ENCODE peak calls at places on chromosomes 2 and 18, in nine cellular contexts. One of them, this sample, is unnamed.

GRCh38 chr2:170823800-170824153 is 7.1 kb downstream of the GAD1 start:
- DNase-seq in astrocyte of the spinal cord: no peak
- DNase-seq in psoas muscle: no peak
- DNase-seq in GM12865: no peak
- DNase-seq in kidney epithelial cell: no peak
- DNase-seq in left lung: no peak
- DNase-seq in astrocyte: no peak
- DNase-seq in stomach: no peak
- DNase-seq in Peyer's patch: no peak
- DNase-seq in this sample: no peak

GRCh38 chr2:24919100-24919976 is 699 bp downstream of the ADCY3 start:
- DNase-seq in psoas muscle: peak; percentile 37
- DNase-seq in Peyer's patch: peak; percentile 63
- DNase-seq in kidney epithelial cell: no peak
- DNase-seq in astrocyte: no peak
- DNase-seq in astrocyte of the spinal cord: no peak
- DNase-seq in GM12865: peak; percentile 68
- DNase-seq in stomach: no peak
- DNase-seq in left lung: no peak
- DNase-seq in this sample: no peak

GRCh38 chr18:53625997-53626599 is 598.4 kb downstream of the MBD2 start:
- DNase-seq in psoas muscle: no peak
- DNase-seq in stomach: no peak
- DNase-seq in GM12865: no peak
- DNase-seq in astrocyte: no peak
- DNase-seq in Peyer's patch: no peak
- DNase-seq in kidney epithelial cell: no peak
- DNase-seq in astrocyte of the spinal cord: no peak
- DNase-seq in left lung: no peak
- DNase-seq in this sample: no peak

GRCh38 chr2:74205586-74205985 is 7.2 kb downstream of the MTHFD2 start:
- DNase-seq in psoas muscle: no peak
- DNase-seq in astrocyte of the spinal cord: no peak
- DNase-seq in Peyer's patch: peak; percentile 66
- DNase-seq in left lung: no peak
- DNase-seq in stomach: peak; percentile 65
- DNase-seq in astrocyte: no peak
- DNase-seq in GM12865: peak; percentile 61
- DNase-seq in kidney epithelial cell: no peak
- DNase-seq in this sample: no peak

GRCh38 chr2:38207168-38207567 is 131.2 kb upstream of the CYP1B1 start:
- DNase-seq in GM12865: no peak
- DNase-seq in astrocyte: peak; percentile 69
- DNase-seq in astrocyte of the spinal cord: peak; percentile 37
- DNase-seq in Peyer's patch: no peak
- DNase-seq in left lung: no peak
- DNase-seq in stomach: no peak
- DNase-seq in psoas muscle: no peak
- DNase-seq in kidney epithelial cell: no peak
- DNase-seq in this sample: no peak

GRCh38 chr2:173996766-173997165 is 31.6 kb upstream of the SP3 start:
- DNase-seq in stomach: no peak
- DNase-seq in Peyer's patch: no peak
- DNase-seq in kidney epithelial cell: no peak
- DNase-seq in left lung: no peak
- DNase-seq in astrocyte of the spinal cord: no peak
- DNase-seq in psoas muscle: no peak
- DNase-seq in GM12865: no peak
- DNase-seq in astrocyte: no peak
- DNase-seq in this sample: no peak

GRCh38 chr2:127733816-127734537 is 32.7 kb downstream of the SFT2D3 start:
- DNase-seq in left lung: no peak
- DNase-seq in Peyer's patch: no peak
- DNase-seq in astrocyte of the spinal cord: peak; percentile 25
- DNase-seq in GM12865: no peak
- DNase-seq in astrocyte: peak; percentile 53
- DNase-seq in psoas muscle: no peak
- DNase-seq in kidney epithelial cell: no peak
- DNase-seq in stomach: no peak
- DNase-seq in this sample: peak; percentile 29

GRCh38 chr2:78707776-78708386 is 317.6 kb upstream of the REG3G start:
- DNase-seq in astrocyte of the spinal cord: no peak
- DNase-seq in psoas muscle: no peak
- DNase-seq in left lung: no peak
- DNase-seq in Peyer's patch: no peak
- DNase-seq in stomach: no peak
- DNase-seq in GM12865: no peak
- DNase-seq in kidney epithelial cell: no peak
- DNase-seq in astrocyte: no peak
- DNase-seq in this sample: no peak

GRCh38 chr2:240902615-240903041 is 3.5 kb upstream of the CROCC2 start:
- DNase-seq in psoas muscle: no peak
- DNase-seq in stomach: no peak
- DNase-seq in astrocyte of the spinal cord: no peak
- DNase-seq in Peyer's patch: no peak
- DNase-seq in astrocyte: no peak
- DNase-seq in kidney epithelial cell: no peak
- DNase-seq in left lung: no peak
- DNase-seq in GM12865: no peak
- DNase-seq in this sample: no peak

GRCh38 chr2:225512873-225513580 is 113.5 kb downstream of the NYAP2 start:
- DNase-seq in astrocyte: peak; percentile 79
- DNase-seq in left lung: no peak
- DNase-seq in Peyer's patch: no peak
- DNase-seq in kidney epithelial cell: no peak
- DNase-seq in psoas muscle: no peak
- DNase-seq in stomach: no peak
- DNase-seq in astrocyte of the spinal cord: peak; percentile 60
- DNase-seq in GM12865: no peak
- DNase-seq in this sample: peak; percentile 40

GRCh38 chr18:23864620-23865019 is 149.9 kb upstream of the TTC39C start:
- DNase-seq in Peyer's patch: no peak
- DNase-seq in psoas muscle: no peak
- DNase-seq in kidney epithelial cell: no peak
- DNase-seq in GM12865: peak; percentile 56
- DNase-seq in left lung: no peak
- DNase-seq in stomach: no peak
- DNase-seq in astrocyte: no peak
- DNase-seq in astrocyte of the spinal cord: no peak
- DNase-seq in this sample: no peak

GRCh38 chr2:189217546-189217945 is 38.0 kb upstream of the COL5A2 start:
- DNase-seq in psoas muscle: no peak
- DNase-seq in astrocyte: peak; percentile 84
- DNase-seq in kidney epithelial cell: no peak
- DNase-seq in stomach: no peak
- DNase-seq in astrocyte of the spinal cord: peak; percentile 89
- DNase-seq in Peyer's patch: no peak
- DNase-seq in left lung: no peak
- DNase-seq in GM12865: no peak
- DNase-seq in this sample: no peak

GRCh38 chr2:15571729-15572128 is 10.6 kb upstream of the NBAS start:
- DNase-seq in GM12865: no peak
- DNase-seq in astrocyte of the spinal cord: no peak
- DNase-seq in psoas muscle: no peak
- DNase-seq in Peyer's patch: no peak
- DNase-seq in astrocyte: no peak
- DNase-seq in kidney epithelial cell: no peak
- DNase-seq in stomach: no peak
- DNase-seq in left lung: no peak
- DNase-seq in this sample: no peak

GRCh38 chr2:170717599-170717963 is 2.4 kb downstream of the SP5 start:
- DNase-seq in astrocyte: no peak
- DNase-seq in kidney epithelial cell: no peak
- DNase-seq in Peyer's patch: no peak
- DNase-seq in left lung: no peak
- DNase-seq in psoas muscle: no peak
- DNase-seq in astrocyte of the spinal cord: no peak
- DNase-seq in stomach: no peak
- DNase-seq in GM12865: no peak
- DNase-seq in this sample: no peak

GRCh38 chr18:33802955-33803354 is 224.9 kb downstream of the ASXL3 start:
- DNase-seq in astrocyte of the spinal cord: no peak
- DNase-seq in psoas muscle: no peak
- DNase-seq in Peyer's patch: peak; percentile 66
- DNase-seq in astrocyte: no peak
- DNase-seq in kidney epithelial cell: no peak
- DNase-seq in stomach: peak; percentile 84
- DNase-seq in GM12865: peak; percentile 4
- DNase-seq in left lung: no peak
- DNase-seq in this sample: no peak

GRCh38 chr2:10880586-10881321 is 31.0 kb upstream of the KCNF1 start:
- DNase-seq in kidney epithelial cell: no peak
- DNase-seq in Peyer's patch: no peak
- DNase-seq in astrocyte of the spinal cord: no peak
- DNase-seq in left lung: no peak
- DNase-seq in psoas muscle: no peak
- DNase-seq in stomach: no peak
- DNase-seq in astrocyte: no peak
- DNase-seq in GM12865: no peak
- DNase-seq in this sample: no peak

GRCh38 chr18:55462652-55463051 is 125.3 kb downstream of the TCF4 start:
- DNase-seq in stomach: no peak
- DNase-seq in Peyer's patch: no peak
- DNase-seq in kidney epithelial cell: no peak
- DNase-seq in left lung: no peak
- DNase-seq in psoas muscle: no peak
- DNase-seq in astrocyte of the spinal cord: no peak
- DNase-seq in astrocyte: no peak
- DNase-seq in GM12865: no peak
- DNase-seq in this sample: no peak

GRCh38 chr2:18055290-18055689 is 176.8 kb downstream of the KCNS3 start:
- DNase-seq in left lung: no peak
- DNase-seq in astrocyte of the spinal cord: no peak
- DNase-seq in GM12865: no peak
- DNase-seq in kidney epithelial cell: no peak
- DNase-seq in Peyer's patch: no peak
- DNase-seq in psoas muscle: no peak
- DNase-seq in stomach: no peak
- DNase-seq in astrocyte: no peak
- DNase-seq in this sample: no peak

GRCh38 chr2:219707496-219708285 is 80.3 kb downstream of the SLC4A3 start:
- DNase-seq in stomach: no peak
- DNase-seq in psoas muscle: no peak
- DNase-seq in astrocyte of the spinal cord: no peak
- DNase-seq in kidney epithelial cell: no peak
- DNase-seq in left lung: no peak
- DNase-seq in Peyer's patch: no peak
- DNase-seq in GM12865: no peak
- DNase-seq in astrocyte: peak; percentile 47
- DNase-seq in this sample: no peak

GRCh38 chr18:61322265-61322873 is 10.9 kb upstream of the CDH20 start:
- DNase-seq in kidney epithelial cell: no peak
- DNase-seq in stomach: peak; percentile 44
- DNase-seq in Peyer's patch: peak; percentile 79
- DNase-seq in astrocyte: peak; percentile 7
- DNase-seq in GM12865: peak; percentile 62
- DNase-seq in psoas muscle: peak; percentile 30
- DNase-seq in astrocyte of the spinal cord: peak; percentile 63
- DNase-seq in left lung: no peak
- DNase-seq in this sample: peak; percentile 52
- TF ChIP-seq CTCF in kidney epithelial cell: peak; percentile 97
- TF ChIP-seq CTCF in stomach: no peak
- TF ChIP-seq CTCF in Peyer's patch: peak; percentile 92
- TF ChIP-seq CTCF in astrocyte: peak; percentile 84
- TF ChIP-seq CTCF in GM12865: peak; percentile 86
- TF ChIP-seq CTCF in psoas muscle: peak; percentile 22
- TF ChIP-seq CTCF in astrocyte of the spinal cord: peak; percentile 95
- TF ChIP-seq CTCF in left lung: peak; percentile 50
- TF ChIP-seq CTCF in this sample: peak; percentile 94

GRCh38 chr2:168116448-168116847 is 130.9 kb downstream of the STK39 start:
- DNase-seq in GM12865: no peak
- DNase-seq in astrocyte of the spinal cord: peak; percentile 18
- DNase-seq in stomach: no peak
- DNase-seq in psoas muscle: no peak
- DNase-seq in left lung: no peak
- DNase-seq in kidney epithelial cell: no peak
- DNase-seq in Peyer's patch: no peak
- DNase-seq in astrocyte: no peak
- DNase-seq in this sample: no peak
- TF ChIP-seq CTCF in GM12865: no peak
- TF ChIP-seq CTCF in astrocyte of the spinal cord: peak; percentile 21
- TF ChIP-seq CTCF in stomach: no peak
- TF ChIP-seq CTCF in psoas muscle: no peak
- TF ChIP-seq CTCF in left lung: no peak
- TF ChIP-seq CTCF in kidney epithelial cell: peak; percentile 16
- TF ChIP-seq CTCF in Peyer's patch: no peak
- TF ChIP-seq CTCF in astrocyte: no peak
- TF ChIP-seq CTCF in this sample: peak; percentile 57

GRCh38 chr2:3459185-3460015 is 59.9 kb downstream of the ADI1 start:
- DNase-seq in astrocyte: no peak
- DNase-seq in stomach: peak; percentile 29
- DNase-seq in GM12865: no peak
- DNase-seq in kidney epithelial cell: no peak
- DNase-seq in left lung: peak; percentile 71
- DNase-seq in Peyer's patch: no peak
- DNase-seq in psoas muscle: peak; percentile 57
- DNase-seq in astrocyte of the spinal cord: no peak
- DNase-seq in this sample: no peak
- TF ChIP-seq CTCF in astrocyte: no peak
- TF ChIP-seq CTCF in stomach: no peak
- TF ChIP-seq CTCF in GM12865: no peak
- TF ChIP-seq CTCF in kidney epithelial cell: no peak
- TF ChIP-seq CTCF in left lung: no peak
- TF ChIP-seq CTCF in Peyer's patch: no peak
- TF ChIP-seq CTCF in psoas muscle: no peak
- TF ChIP-seq CTCF in astrocyte of the spinal cord: no peak
- TF ChIP-seq CTCF in this sample: no peak

GRCh38 chr2:68839260-68839833 is 31.9 kb downstream of the BMP10 start:
- DNase-seq in GM12865: peak; percentile 20
- DNase-seq in Peyer's patch: no peak
- DNase-seq in left lung: no peak
- DNase-seq in astrocyte of the spinal cord: no peak
- DNase-seq in psoas muscle: no peak
- DNase-seq in stomach: no peak
- DNase-seq in kidney epithelial cell: no peak
- DNase-seq in astrocyte: no peak
- DNase-seq in this sample: no peak

GRCh38 chr2:68837861-68838341 is 33.3 kb downstream of the BMP10 start:
- DNase-seq in left lung: no peak
- DNase-seq in astrocyte: peak; percentile 86
- DNase-seq in GM12865: peak; percentile 84
- DNase-seq in kidney epithelial cell: no peak
- DNase-seq in Peyer's patch: no peak
- DNase-seq in psoas muscle: no peak
- DNase-seq in astrocyte of the spinal cord: peak; percentile 78
- DNase-seq in stomach: no peak
- DNase-seq in this sample: no peak

GRCh38 chr2:68835636-68836035 is 35.6 kb downstream of the BMP10 start:
- DNase-seq in stomach: no peak
- DNase-seq in psoas muscle: no peak
- DNase-seq in Peyer's patch: no peak
- DNase-seq in astrocyte: no peak
- DNase-seq in kidney epithelial cell: no peak
- DNase-seq in left lung: no peak
- DNase-seq in GM12865: peak; percentile 35
- DNase-seq in astrocyte of the spinal cord: no peak
- DNase-seq in this sample: no peak

GRCh38 chr2:68838641-68839040 is 32.6 kb downstream of the BMP10 start:
- DNase-seq in Peyer's patch: no peak
- DNase-seq in stomach: no peak
- DNase-seq in astrocyte of the spinal cord: no peak
- DNase-seq in GM12865: no peak
- DNase-seq in kidney epithelial cell: no peak
- DNase-seq in psoas muscle: no peak
- DNase-seq in left lung: no peak
- DNase-seq in astrocyte: no peak
- DNase-seq in this sample: no peak

GRCh38 chr2:68837164-68837860 is 33.9 kb downstream of the BMP10 start:
- DNase-seq in astrocyte of the spinal cord: peak; percentile 30
- DNase-seq in psoas muscle: peak; percentile 59
- DNase-seq in kidney epithelial cell: no peak
- DNase-seq in left lung: peak; percentile 82
- DNase-seq in astrocyte: no peak
- DNase-seq in GM12865: peak; percentile 85
- DNase-seq in Peyer's patch: peak; percentile 68
- DNase-seq in stomach: peak; percentile 82
- DNase-seq in this sample: no peak
- TF ChIP-seq CTCF in astrocyte of the spinal cord: peak; percentile 69
- TF ChIP-seq CTCF in psoas muscle: peak; percentile 52
- TF ChIP-seq CTCF in kidney epithelial cell: peak; percentile 61
- TF ChIP-seq CTCF in left lung: peak; percentile 56
- TF ChIP-seq CTCF in astrocyte: peak; percentile 50
- TF ChIP-seq CTCF in GM12865: peak; percentile 88
- TF ChIP-seq CTCF in Peyer's patch: peak; percentile 57
- TF ChIP-seq CTCF in stomach: peak; percentile 73
- TF ChIP-seq CTCF in this sample: peak; percentile 76

This sample was measured in HFFc6.